ENCODE peak calls at places on chromosomes 4 and X, in six cellular contexts. C is upper lobe of right lung, X is prostate gland, A is fibroblast of lung, S is left lung, B is body of pancreas. Q is an unnamed sample.
A peak's percentile ranks its signal among the peaks of the same experiment; 100 is the strongest.

GRCh38 chr4:184282895-184283654 is 65.4 kb upstream of the ENPP6 start:
- DNase-seq in X (peak; percentile 2), A (peak; percentile 12), B (no peak), S (no peak), C (no peak), Q (no peak)

GRCh38 chr4:78020677-78021076 is 36.4 kb upstream of the FRAS1 start:
- DNase-seq in X (no peak), C (no peak), S (no peak), B (no peak), A (no peak), Q (no peak)

GRCh38 chrX:45774961-45775360 is 574.3 kb upstream of the DIPK2B start:
- DNase-seq in C (no peak), X (no peak), A (peak; percentile 76), S (no peak), B (no peak), Q (no peak)

GRCh38 chr4:173527103-173527876 is 2.7 kb downstream of the HAND2 start:
- DNase-seq in X (no peak), C (no peak), A (no peak), S (no peak), B (no peak), Q (no peak)

GRCh38 chrX:106484233-106484632 is 127.5 kb upstream of the RADX start:
- DNase-seq in X (no peak), S (no peak), A (no peak), B (no peak), C (no peak), Q (no peak)

GRCh38 chrX:151015684-151016083 is 32.5 kb downstream of the HMGB3 start:
- DNase-seq in B (no peak), A (no peak), C (no peak), S (no peak), X (no peak), Q (no peak)

GRCh38 chr4:77022581-77023133 is 53.1 kb downstream of the CCNI start:
- DNase-seq in C (no peak), X (no peak), S (no peak), B (no peak), A (no peak), Q (no peak)

GRCh38 chrX:50913520-50913919 is 3.0 kb downstream of the BMP15 start:
- DNase-seq in S (no peak), A (no peak), X (no peak), C (no peak), B (no peak), Q (no peak)

GRCh38 chr4:141081921-141082381 is 51.3 kb downstream of the RNF150 start:
- DNase-seq in B (no peak), S (no peak), C (no peak), A (peak; percentile 34), X (no peak), Q (no peak)

GRCh38 chrX:110563276-110563675 is 204.6 kb downstream of the RTL9 start:
- DNase-seq in C (no peak), A (no peak), X (no peak), S (no peak), B (no peak), Q (no peak)

GRCh38 chrX:87900320-87900908 is 382.8 kb downstream of the KLHL4 start:
- DNase-seq in X (no peak), C (no peak), A (no peak), S (no peak), B (no peak), Q (no peak)

DNA sequence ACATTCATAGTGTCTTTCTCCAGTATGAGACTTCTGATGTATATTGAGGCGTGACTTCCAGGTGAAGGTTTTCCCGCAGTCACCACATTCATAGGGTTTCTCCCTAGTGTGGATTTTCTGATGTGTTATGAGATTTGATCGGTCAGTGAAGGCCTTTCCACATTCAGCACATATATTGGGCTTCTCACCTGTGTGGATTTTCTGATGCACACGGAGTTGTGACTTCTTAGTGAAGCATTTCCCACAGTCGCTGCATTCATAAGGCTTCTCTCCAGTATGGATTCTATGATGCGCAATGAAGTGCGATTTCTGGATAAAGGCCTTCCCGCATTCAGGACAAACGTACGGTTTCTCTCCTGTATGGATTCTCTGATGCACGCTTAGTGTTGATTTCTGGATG is 35.4 kb downstream of the ZNF41 start:
- DNase-seq in C (no peak), A (no peak), S (no peak), B (no peak), X (no peak), Q (no peak)
- H3K9me3 ChIP-seq in C (peaks cover 5% of the 10 kb centered on the region), A (no peaks in the 10 kb centered on the region), S (peaks cover 5% of the 10 kb centered on the region), B (no peaks in the 10 kb centered on the region), X (no peaks in the 10 kb centered on the region), Q (no peaks in the 10 kb centered on the region)

DNA sequence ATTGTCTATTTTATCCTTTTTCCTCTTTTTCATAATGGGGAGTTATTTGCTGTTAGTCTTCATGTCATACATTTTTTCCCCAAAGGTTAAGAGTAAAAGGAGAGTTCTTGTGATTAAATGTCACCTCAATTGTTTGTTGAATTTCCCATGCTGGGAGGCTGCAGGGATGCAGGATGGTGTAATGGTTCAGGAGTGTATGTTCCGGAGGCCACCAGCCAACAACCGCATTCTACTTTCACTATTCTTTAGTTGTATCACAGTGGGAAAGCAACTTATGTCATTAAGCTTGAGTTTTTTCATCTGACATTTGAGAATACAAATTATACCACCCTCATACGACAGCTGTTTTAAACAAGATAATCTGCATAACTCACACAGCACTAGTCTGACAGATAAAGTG is 15.4 kb downstream of the AFP start:
- DNase-seq in B (no peak), A (peak; percentile 56), X (no peak), C (no peak), S (no peak), Q (no peak)
- H3K27me3 ChIP-seq in B (no peaks in the 10 kb centered on the region), A (no peaks in the 10 kb centered on the region), X (no peaks in the 10 kb centered on the region), C (no peaks in the 10 kb centered on the region), S (no peaks in the 10 kb centered on the region), Q (peaks cover 4% of the 10 kb centered on the region)

DNA sequence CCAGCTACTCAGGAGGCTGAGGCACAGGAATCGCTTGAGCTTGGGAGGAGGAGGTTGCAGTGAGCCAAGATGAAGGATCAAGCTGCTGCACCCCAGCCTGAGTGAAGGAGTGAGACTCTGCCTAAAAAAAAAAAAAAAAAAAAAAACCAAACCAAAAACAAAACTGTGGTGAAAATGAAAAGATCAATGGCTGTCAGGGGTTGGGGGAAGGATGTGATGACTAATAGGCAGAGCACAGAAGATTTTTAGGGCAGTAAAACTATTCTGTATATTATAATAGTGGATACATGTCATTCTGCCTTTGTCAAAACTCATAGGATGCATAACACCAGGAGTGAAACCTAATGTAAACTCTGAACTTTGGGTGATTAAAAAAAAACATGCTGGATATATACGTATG is 69.9 kb upstream of the ELOVL6 start:
- DNase-seq in X (no peak), A (no peak), C (no peak), S (no peak), B (no peak), Q (no peak)
- H3K9me3 ChIP-seq in X (no peaks in the 10 kb centered on the region), A (no peaks in the 10 kb centered on the region), C (no peaks in the 10 kb centered on the region), S (no peaks in the 10 kb centered on the region), B (no peaks in the 10 kb centered on the region), Q (no peaks in the 10 kb centered on the region)

DNA sequence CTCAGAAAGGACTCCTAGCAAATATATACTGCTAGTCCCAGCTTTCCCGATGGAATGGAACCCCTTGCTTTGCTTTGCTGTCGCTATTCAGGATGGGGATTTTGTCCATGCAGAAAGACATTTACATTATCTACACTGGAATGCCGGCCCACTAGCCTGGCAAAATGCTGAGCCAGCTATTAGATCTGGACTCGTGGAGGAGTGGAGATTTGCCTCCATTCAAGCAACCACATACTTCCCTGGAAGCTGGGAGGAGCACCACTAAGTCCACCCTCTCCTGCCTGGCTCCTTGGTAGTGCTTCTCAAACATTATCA is 24.1 kb upstream of the APLN start:
- DNase-seq in C (no peak), S (no peak), X (no peak), B (no peak), A (no peak), Q (no peak)
- H3K27me3 ChIP-seq in C (no peaks in the 10 kb centered on the region), S (no peaks in the 10 kb centered on the region), X (no peaks in the 10 kb centered on the region), B (no peaks in the 10 kb centered on the region), A (no peaks in the 10 kb centered on the region), Q (no peaks in the 10 kb centered on the region)

DNA sequence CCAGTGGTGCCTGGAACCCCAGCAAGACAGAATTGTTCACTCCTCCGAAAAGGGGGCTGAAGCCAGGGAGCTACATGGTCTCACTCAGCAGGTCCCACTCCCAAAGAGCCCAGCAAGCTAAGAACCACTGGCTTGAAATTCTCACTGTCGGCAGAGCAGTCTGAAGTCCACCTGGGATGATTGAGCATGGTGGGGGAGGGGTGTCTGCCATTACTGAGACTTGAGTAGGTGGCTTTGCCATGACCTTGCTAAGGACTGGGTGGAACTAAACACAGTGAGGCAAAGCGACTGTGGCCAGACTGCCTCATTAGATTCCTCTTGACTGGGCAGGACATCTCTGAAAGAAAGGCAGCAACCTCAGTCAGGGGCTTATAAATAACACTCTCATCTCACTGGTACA is 122.6 kb upstream of the ZC4H2 start:
- DNase-seq in C (no peak), A (no peak), S (no peak), B (no peak), X (no peak), Q (no peak)
- H3K9me3 ChIP-seq in C (no peaks in the 10 kb centered on the region), A (no peaks in the 10 kb centered on the region), S (no peaks in the 10 kb centered on the region), B (no peaks in the 10 kb centered on the region), X (no peaks in the 10 kb centered on the region), Q (no peaks in the 10 kb centered on the region)

GRCh38 chrX:627995-628394 is 2.6 kb upstream of the SHOX start:
- DNase-seq in C (no peak), A (no peak), S (no peak), B (no peak), X (no peak), Q (no peak)

GRCh38 chrX:629230-630006 is 1.2 kb upstream of the SHOX start:
- DNase-seq in B (no peak), X (no peak), S (no peak), C (no peak), A (no peak), Q (no peak)

GRCh38 chrX:625137-625691 is 5.4 kb upstream of the SHOX start:
- DNase-seq in S (no peak), B (no peak), C (no peak), X (no peak), A (no peak), Q (no peak)

GRCh38 chrX:627510-627964 is 3.1 kb upstream of the SHOX start:
- DNase-seq in A (no peak), S (no peak), X (no peak), B (no peak), C (no peak), Q (no peak)

DNA sequence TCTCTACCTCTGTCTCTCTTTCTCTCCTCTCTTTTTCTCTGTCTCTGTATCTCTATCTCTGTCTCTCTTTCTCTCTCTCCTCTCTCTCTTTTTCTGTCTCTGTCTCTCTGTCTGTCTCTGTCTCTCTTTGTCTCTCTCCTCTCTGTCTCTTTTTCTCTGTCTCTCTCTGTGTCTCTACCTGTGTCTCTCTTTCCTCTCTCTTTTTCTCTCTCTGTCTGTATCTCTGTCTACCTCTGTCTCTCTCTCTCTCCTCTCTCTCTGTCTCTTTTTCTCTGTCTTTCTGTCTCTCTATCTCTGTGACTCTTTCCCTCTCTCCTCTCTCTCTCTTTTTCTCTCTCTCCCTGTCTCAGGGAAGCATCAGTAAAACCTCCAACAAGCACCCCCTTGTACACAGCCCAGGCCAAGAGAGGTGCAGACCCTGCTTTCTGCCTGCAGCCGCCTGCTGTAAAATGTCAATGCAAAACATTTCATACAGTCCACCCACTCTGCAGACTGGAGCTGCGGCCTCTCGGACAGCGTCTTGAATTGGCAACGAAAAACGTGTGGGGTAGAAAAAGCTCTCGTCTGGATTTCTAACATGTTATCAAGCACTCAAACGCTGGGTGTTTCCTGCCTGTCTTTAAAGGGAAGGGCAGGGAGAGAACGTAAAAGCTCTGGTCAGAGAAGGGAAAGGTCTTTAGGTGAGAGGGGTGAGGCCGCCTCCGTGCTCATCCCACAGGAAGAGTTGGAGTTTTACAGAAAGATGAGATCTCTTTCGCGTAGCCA is 3.7 kb upstream of the SHOX start:
- DNase-seq in A (no peak), B (no peak), S (no peak), X (no peak), C (no peak), Q (no peak)
- H3K27me3 ChIP-seq in A (no peaks in the 10 kb centered on the region), B (no peaks in the 10 kb centered on the region), S (peaks cover 73% of the 10 kb centered on the region), X (peaks cover 17% of the 10 kb centered on the region), C (peaks cover 45% of the 10 kb centered on the region), Q (peaks cover 44% of the 10 kb centered on the region)

Q was measured in RWPE2.